ENCODE peak calls at places on chromosomes 13 and 19, in seven cellular contexts. D is transverse colon, B is A549, M is body of pancreas, R is ovary, H is uterus, E is lower leg skin. U is an unnamed sample.

GRCh38 chr13:71831716-71832115 is 35.3 kb downstream of the DACH1 start:
- DNase-seq in H (no peak), D (no peak), B (no peak), E (no peak), R (no peak), M (no peak), U (no peak)

GRCh38 chr19:29636553-29637325 is 28.5 kb upstream of the PLEKHF1 start:
- DNase-seq in B (no peak), H (peak), R (no peak), D (no peak), M (no peak), E (no peak), U (no peak)

GRCh38 chr13:79742923-79743322 is 262.0 kb downstream of the NDFIP2 start:
- DNase-seq in E (no peak), H (no peak), R (no peak), M (no peak), D (no peak), B (no peak), U (no peak)

GRCh38 chr19:41238244-41238643 is 19.2 kb downstream of the AXL start:
- DNase-seq in D (no peak), R (no peak), B (no peak), E (no peak), M (no peak), H (no peak), U (no peak)

GRCh38 chr19:14407889-14408640 is 11.1 kb downstream of the DDX39A start:
- DNase-seq in E (no peak), B (no peak), R (no peak), M (no peak), D (peak), H (no peak), U (no peak)

GRCh38 chr13:44197791-44198770 is 175.5 kb upstream of the SERP2 start:
- DNase-seq in M (no peak), H (no peak), R (no peak), D (no peak), B (no peak), E (no peak), U (no peak)

GRCh38 chr13:99617474-99618255 is 116.4 kb downstream of the TM9SF2 start:
- DNase-seq in D (peak), H (no peak), E (no peak), R (peak), M (no peak), B (peak), U (peak)

GRCh38 chr13:26929971-26930730 is 169.6 kb upstream of the GPR12 start:
- DNase-seq in H (peak), E (peak), D (peak), R (peak), B (peak), M (peak), U (peak)

GRCh38 chr19:51749979-51750378 is 1.7 kb downstream of the FPR1 start:
- DNase-seq in D (no peak), M (no peak), R (no peak), H (no peak), B (no peak), E (no peak), U (no peak)

GRCh38 chr19:31344403-31344802 is 4.8 kb downstream of the TSHZ3 start:
- DNase-seq in M (no peak), R (no peak), D (no peak), H (peak), E (no peak), B (no peak), U (peak)

GRCh38 chr13:109700176-109700575 is 86.2 kb downstream of the IRS2 start:
- DNase-seq in B (no peak), R (peak), M (peak), H (peak), D (peak), E (peak), U (peak)

GRCh38 chr13:85806553-85807175 is 7.4 kb upstream of the SLITRK6 start:
- DNase-seq in B (no peak), D (no peak), R (no peak), E (no peak), M (no peak), H (no peak), U (no peak)

GRCh38 chr19:19347401-19347800 is 26.8 kb downstream of the MAU2 start:
- DNase-seq in B (no peak), D (no peak), H (no peak), R (no peak), M (no peak), E (no peak), U (no peak)

GRCh38 chr13:110498765-110499164 is 62.8 kb downstream of the RAB20 start:
- DNase-seq in B (no peak), H (no peak), M (no peak), R (no peak), D (no peak), E (no peak), U (no peak)

GRCh38 chr19:56083668-56084067 is 37.4 kb downstream of the ZNF787 start:
- DNase-seq in M (no peak), E (no peak), H (no peak), R (no peak), B (no peak), D (no peak), U (no peak)

GRCh38 chr19:48044561-48044960 is 682 bp upstream of the CABP5 start:
- DNase-seq in M (no peak), B (no peak), H (no peak), E (no peak), D (no peak), R (no peak), U (no peak)

GRCh38 chr19:19407640-19407933 is 2.1 kb downstream of the GATAD2A start:
- DNase-seq in R (no peak), D (no peak), E (no peak), B (no peak), M (no peak), H (no peak), U (no peak)

GRCh38 chr19:8017808-8018207 is 12.4 kb upstream of the ELAVL1 start:
- DNase-seq in R (no peak), E (no peak), H (no peak), M (no peak), B (no peak), D (peak), U (peak)

GRCh38 chr19:42313096-42313839 is at the start of gene TMEM145:
- DNase-seq in M (peak), D (peak), B (peak), H (no peak), E (no peak), R (peak), U (peak)

GRCh38 chr19:17488593-17489391 is 18.5 kb downstream of the SLC27A1 start:
- DNase-seq in R (no peak), H (peak), B (no peak), M (peak), E (peak), D (peak), U (peak)

GRCh38 chr13:45851171-45851889 is at the start of gene SIAH3:
- DNase-seq in H (no peak), M (no peak), D (no peak), E (no peak), R (no peak), B (no peak), U (no peak)

GRCh38 chr13:20160346-20161274 is at the start of gene GJA3:
- DNase-seq in E (no peak), H (no peak), B (peak), D (no peak), M (no peak), R (no peak), U (peak)

GRCh38 chr19:16199275-16199932 is 1.7 kb downstream of the AP1M1 start:
- DNase-seq in D (no peak), R (no peak), B (no peak), M (no peak), H (no peak), E (no peak), U (no peak)
- H3K4me3 ChIP-seq in D (no peak), R (no peak), B (peak), M (no peak), H (no peak), E (no peak), U (no peak)

DNA sequence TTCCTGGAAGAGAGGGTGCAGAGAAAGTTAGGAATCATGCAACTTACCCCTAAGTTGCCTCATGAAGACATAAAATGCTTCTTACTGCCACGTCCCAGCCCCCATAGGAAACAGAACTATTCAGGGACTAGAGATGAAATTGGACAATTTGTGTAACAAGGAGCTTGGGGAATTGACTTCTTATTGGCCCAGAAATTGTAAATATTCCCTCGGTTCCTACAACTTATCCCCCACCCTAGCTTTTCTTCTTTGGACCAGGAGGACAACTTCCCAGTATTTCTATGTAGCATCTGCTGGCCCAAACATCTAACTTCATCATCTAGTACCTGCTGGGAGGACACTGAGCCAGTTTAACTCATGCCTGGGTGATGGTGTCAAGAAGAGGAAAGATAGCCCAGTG is at the start of gene OR1M1:
- DNase-seq in H (no peak), E (no peak), B (no peak), M (no peak), R (no peak), D (no peak), U (no peak)
- TF ChIP-seq POLR2A in H (no peak), E (no peak), B (no peak), M (no peak), R (no peak), D (no peak), U (no peak)

DNA sequence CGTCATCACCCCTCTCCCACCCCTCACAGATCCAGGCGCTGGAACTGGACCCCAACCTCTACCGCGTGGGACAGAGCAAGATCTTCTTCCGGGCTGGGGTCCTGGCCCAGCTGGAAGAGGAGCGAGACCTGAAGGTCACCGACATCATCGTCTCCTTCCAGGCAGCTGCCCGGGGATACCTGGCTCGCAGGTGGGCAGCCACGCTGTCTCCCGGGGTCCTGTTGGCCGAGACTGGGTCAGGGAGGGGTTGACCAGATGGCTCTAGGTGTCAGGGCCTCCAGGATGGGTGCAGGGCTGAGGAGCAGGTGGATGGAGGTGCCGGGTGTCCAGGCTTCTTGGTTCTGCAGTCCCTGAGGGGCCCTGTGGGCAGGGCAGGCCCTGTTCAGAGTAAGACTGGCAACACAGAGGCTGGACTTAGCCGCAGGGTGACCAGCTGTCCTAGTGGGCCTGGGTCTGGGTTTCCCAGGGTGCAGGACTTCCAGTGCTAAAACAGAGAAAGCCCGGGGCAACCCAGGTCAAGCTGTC is 58.1 kb downstream of the MYH14 start:
- DNase-seq in E (no peak), H (no peak), M (no peak), R (no peak), D (no peak), B (no peak), U (no peak)
- H3K4me3 ChIP-seq in E (no peak), H (no peak), M (no peak), R (no peak), D (no peak), B (no peak), U (no peak)

DNA sequence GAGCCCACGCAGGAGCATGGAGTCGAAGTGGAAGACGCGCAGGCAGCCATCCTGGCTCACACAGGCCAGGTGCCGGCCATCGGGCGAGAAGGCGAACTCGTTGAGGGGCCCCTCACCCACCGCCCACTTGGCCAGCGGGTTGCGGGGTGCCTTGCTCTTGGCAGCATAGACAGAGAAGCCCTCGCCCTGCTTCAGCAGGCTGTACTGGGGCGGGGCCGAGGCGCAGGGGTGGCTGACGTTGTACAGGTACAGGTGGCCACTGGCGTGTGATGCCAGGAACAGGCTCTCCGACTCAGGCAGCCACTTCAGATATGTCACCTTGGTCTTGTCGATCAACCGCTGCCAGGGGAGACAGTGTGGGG is 4.2 kb upstream of the DMPK start:
- DNase-seq in H (no peak), E (no peak), R (no peak), D (no peak), B (no peak), M (no peak), U (no peak)
- TF ChIP-seq POLR2A in H (no peak), E (no peak), R (no peak), D (no peak), B (no peak), M (no peak), U (no peak)

DNA sequence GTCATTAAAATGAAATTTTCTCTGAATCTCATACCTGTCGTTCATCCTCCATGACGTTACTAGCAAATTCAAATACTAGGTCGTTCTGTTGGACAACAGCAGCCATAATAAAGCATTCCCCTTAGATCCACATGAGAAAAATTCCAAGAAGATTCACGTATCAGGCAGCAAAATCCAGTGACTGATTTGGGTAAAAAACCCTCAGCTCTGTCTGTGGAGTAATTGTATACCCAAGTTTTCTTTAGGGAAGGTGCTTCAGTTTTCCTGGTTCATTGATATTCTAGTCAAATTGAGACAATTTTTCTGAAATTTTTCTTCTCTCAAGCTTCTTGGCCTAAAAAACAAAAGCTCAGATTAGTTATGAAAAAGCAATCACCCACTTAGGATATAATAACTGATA is 37.2 kb downstream of the ELF1 start:
- DNase-seq in M (no peak), B (no peak), E (no peak), R (no peak), D (no peak), H (no peak), U (no peak)
- H3K4me3 ChIP-seq in M (no peak), B (no peak), E (no peak), R (peak), D (no peak), H (peak), U (peak)

U was measured in thyroid gland.